ENCODE peak calls at places on chromosomes 5 and 9, in seven cellular contexts. One of them, this sample, is unnamed.

GRCh38 chr5:10729320-10730133 is 31.5 kb downstream of the DAP start:
- DNase-seq in mesenchymal stem cell: no peak
- DNase-seq in neuronal stem cell: no peak
- DNase-seq in H9: no peak
- DNase-seq in IMR-90: no peak
- DNase-seq in H1: no peak
- DNase-seq in trophoblast cell: no peak
- DNase-seq in this sample: peak

GRCh38 chr9:69253057-69253456 is 72.0 kb upstream of the ENTREP1 start:
- DNase-seq in mesenchymal stem cell: no peak
- DNase-seq in neuronal stem cell: no peak
- DNase-seq in H9: no peak
- DNase-seq in IMR-90: peak
- DNase-seq in H1: no peak
- DNase-seq in trophoblast cell: no peak
- DNase-seq in this sample: no peak

GRCh38 chr5:127892467-127893207 is 189.4 kb downstream of the CCDC192 start:
- DNase-seq in mesenchymal stem cell: peak
- DNase-seq in neuronal stem cell: no peak
- DNase-seq in H9: no peak
- DNase-seq in IMR-90: peak
- DNase-seq in H1: no peak
- DNase-seq in trophoblast cell: no peak
- DNase-seq in this sample: no peak

GRCh38 chr9:123406016-123406415 is 50.0 kb downstream of the CRB2 start:
- DNase-seq in mesenchymal stem cell: no peak
- DNase-seq in neuronal stem cell: no peak
- DNase-seq in H9: no peak
- DNase-seq in IMR-90: no peak
- DNase-seq in H1: no peak
- DNase-seq in trophoblast cell: peak
- DNase-seq in this sample: no peak

GRCh38 chr5:41973887-41974286 is 48.8 kb downstream of the FBXO4 start:
- DNase-seq in mesenchymal stem cell: no peak
- DNase-seq in neuronal stem cell: no peak
- DNase-seq in H9: no peak
- DNase-seq in IMR-90: no peak
- DNase-seq in H1: no peak
- DNase-seq in trophoblast cell: no peak
- DNase-seq in this sample: no peak

GRCh38 chr9:128168731-128169308 is 8.8 kb downstream of the BBLN start:
- DNase-seq in mesenchymal stem cell: no peak
- DNase-seq in neuronal stem cell: no peak
- DNase-seq in H9: no peak
- DNase-seq in IMR-90: no peak
- DNase-seq in H1: no peak
- DNase-seq in trophoblast cell: no peak
- DNase-seq in this sample: no peak

GRCh38 chr9:26955222-26955903 is 849 bp upstream of the IFT74 start:
- DNase-seq in mesenchymal stem cell: peak
- DNase-seq in neuronal stem cell: no peak
- DNase-seq in H9: no peak
- DNase-seq in IMR-90: no peak
- DNase-seq in H1: no peak
- DNase-seq in trophoblast cell: no peak
- DNase-seq in this sample: peak

GRCh38 chr5:56564451-56565223 is 250.7 kb upstream of the MAP3K1 start:
- DNase-seq in mesenchymal stem cell: peak
- DNase-seq in neuronal stem cell: no peak
- DNase-seq in H9: no peak
- DNase-seq in IMR-90: peak
- DNase-seq in H1: no peak
- DNase-seq in trophoblast cell: no peak
- DNase-seq in this sample: no peak

GRCh38 chr5:139138109-139138508 is 60.1 kb downstream of the SIL1 start:
- DNase-seq in mesenchymal stem cell: peak
- DNase-seq in neuronal stem cell: no peak
- DNase-seq in H9: no peak
- DNase-seq in IMR-90: peak
- DNase-seq in H1: no peak
- DNase-seq in trophoblast cell: peak
- DNase-seq in this sample: no peak

GRCh38 chr5:67100301-67100700 is 96.3 kb downstream of the CD180 start:
- DNase-seq in mesenchymal stem cell: no peak
- DNase-seq in neuronal stem cell: no peak
- DNase-seq in H9: no peak
- DNase-seq in IMR-90: no peak
- DNase-seq in H1: no peak
- DNase-seq in trophoblast cell: no peak
- DNase-seq in this sample: no peak

GRCh38 chr5:65742565-65743231 is 20.7 kb downstream of the NLN start:
- DNase-seq in mesenchymal stem cell: peak
- DNase-seq in neuronal stem cell: no peak
- DNase-seq in H9: no peak
- DNase-seq in IMR-90: peak
- DNase-seq in H1: no peak
- DNase-seq in trophoblast cell: no peak
- DNase-seq in this sample: peak

GRCh38 chr5:158463971-158464370 is 605.0 kb upstream of the CLINT1 start:
- DNase-seq in mesenchymal stem cell: no peak
- DNase-seq in neuronal stem cell: no peak
- DNase-seq in H9: no peak
- DNase-seq in IMR-90: peak
- DNase-seq in H1: no peak
- DNase-seq in trophoblast cell: no peak
- DNase-seq in this sample: no peak

GRCh38 chr5:107672212-107673105 is 1.7 kb upstream of the EFNA5 start:
- DNase-seq in mesenchymal stem cell: peak
- DNase-seq in neuronal stem cell: peak
- DNase-seq in H9: peak
- DNase-seq in IMR-90: peak
- DNase-seq in H1: peak
- DNase-seq in trophoblast cell: peak
- DNase-seq in this sample: peak

GRCh38 chr5:14424011-14424685 is 157.4 kb upstream of the OTULINL start:
- DNase-seq in mesenchymal stem cell: no peak
- DNase-seq in neuronal stem cell: no peak
- DNase-seq in H9: no peak
- DNase-seq in IMR-90: no peak
- DNase-seq in H1: no peak
- DNase-seq in trophoblast cell: no peak
- DNase-seq in this sample: no peak

GRCh38 chr9:113668057-113668456 is 204.5 kb downstream of the RGS3 start:
- DNase-seq in mesenchymal stem cell: no peak
- DNase-seq in neuronal stem cell: no peak
- DNase-seq in H9: no peak
- DNase-seq in IMR-90: no peak
- DNase-seq in H1: no peak
- DNase-seq in trophoblast cell: no peak
- DNase-seq in this sample: no peak

GRCh38 chr9:83336696-83337095 is 201.5 kb downstream of the FRMD3 start:
- DNase-seq in mesenchymal stem cell: no peak
- DNase-seq in neuronal stem cell: no peak
- DNase-seq in H9: no peak
- DNase-seq in IMR-90: no peak
- DNase-seq in H1: no peak
- DNase-seq in trophoblast cell: no peak
- DNase-seq in this sample: peak

GRCh38 chr5:145471831-145472616 is 363.1 kb downstream of the PRELID2 start:
- DNase-seq in mesenchymal stem cell: no peak
- DNase-seq in neuronal stem cell: peak
- DNase-seq in H9: no peak
- DNase-seq in IMR-90: peak
- DNase-seq in H1: no peak
- DNase-seq in trophoblast cell: no peak
- DNase-seq in this sample: peak

GRCh38 chr5:91797581-91797980 is 414.5 kb upstream of the ARRDC3 start:
- DNase-seq in mesenchymal stem cell: no peak
- DNase-seq in neuronal stem cell: no peak
- DNase-seq in H9: no peak
- DNase-seq in IMR-90: no peak
- DNase-seq in H1: no peak
- DNase-seq in trophoblast cell: no peak
- DNase-seq in this sample: peak

GRCh38 chr5:58153255-58153654 is 306.6 kb downstream of the PLK2 start:
- DNase-seq in mesenchymal stem cell: no peak
- DNase-seq in neuronal stem cell: no peak
- DNase-seq in H9: no peak
- DNase-seq in IMR-90: peak
- DNase-seq in H1: no peak
- DNase-seq in trophoblast cell: no peak
- DNase-seq in this sample: no peak

GRCh38 chr9:2053883-2054845 is 39.0 kb downstream of the SMARCA2 start:
- DNase-seq in mesenchymal stem cell: peak
- DNase-seq in neuronal stem cell: no peak
- DNase-seq in H9: no peak
- DNase-seq in IMR-90: peak
- DNase-seq in H1: no peak
- DNase-seq in trophoblast cell: no peak
- DNase-seq in this sample: no peak

GRCh38 chr9:133987946-133988665 is 4.0 kb downstream of the VAV2 start:
- DNase-seq in mesenchymal stem cell: no peak
- DNase-seq in neuronal stem cell: no peak
- DNase-seq in H9: no peak
- DNase-seq in IMR-90: no peak
- DNase-seq in H1: no peak
- DNase-seq in trophoblast cell: no peak
- DNase-seq in this sample: no peak

GRCh38 chr9:13939129-13939528 is 374.8 kb downstream of the NFIB start:
- DNase-seq in mesenchymal stem cell: peak
- DNase-seq in neuronal stem cell: no peak
- DNase-seq in H9: no peak
- DNase-seq in IMR-90: peak
- DNase-seq in H1: no peak
- DNase-seq in trophoblast cell: no peak
- DNase-seq in this sample: no peak
- H3K9ac ChIP-seq in mesenchymal stem cell: peak
- H3K9ac ChIP-seq in neuronal stem cell: no peak
- H3K9ac ChIP-seq in H9: no peak
- H3K9ac ChIP-seq in IMR-90: no peak
- H3K9ac ChIP-seq in H1: no peak
- H3K9ac ChIP-seq in trophoblast cell: no peak
- H3K9ac ChIP-seq in this sample: no peak

GRCh38 chr9:135804588-135805421 is 102.5 kb downstream of the CAMSAP1 start:
- DNase-seq in mesenchymal stem cell: peak
- DNase-seq in neuronal stem cell: no peak
- DNase-seq in H9: peak
- DNase-seq in IMR-90: peak
- DNase-seq in H1: no peak
- DNase-seq in trophoblast cell: no peak
- DNase-seq in this sample: peak

GRCh38 chr9:135803441-135803840 is 101.5 kb downstream of the KCNT1 start:
- DNase-seq in mesenchymal stem cell: no peak
- DNase-seq in neuronal stem cell: no peak
- DNase-seq in H9: no peak
- DNase-seq in IMR-90: no peak
- DNase-seq in H1: no peak
- DNase-seq in trophoblast cell: no peak
- DNase-seq in this sample: no peak

GRCh38 chr9:135801070-135801469 is 99.1 kb downstream of the KCNT1 start:
- DNase-seq in mesenchymal stem cell: no peak
- DNase-seq in neuronal stem cell: no peak
- DNase-seq in H9: no peak
- DNase-seq in IMR-90: no peak
- DNase-seq in H1: no peak
- DNase-seq in trophoblast cell: no peak
- DNase-seq in this sample: no peak

GRCh38 chr9:135805422-135806022 is 101.8 kb downstream of the CAMSAP1 start:
- DNase-seq in mesenchymal stem cell: no peak
- DNase-seq in neuronal stem cell: no peak
- DNase-seq in H9: peak
- DNase-seq in IMR-90: no peak
- DNase-seq in H1: no peak
- DNase-seq in trophoblast cell: no peak
- DNase-seq in this sample: no peak

GRCh38 chr9:135802876-135803419 is 101.0 kb downstream of the KCNT1 start:
- DNase-seq in mesenchymal stem cell: no peak
- DNase-seq in neuronal stem cell: no peak
- DNase-seq in H9: no peak
- DNase-seq in IMR-90: no peak
- DNase-seq in H1: no peak
- DNase-seq in trophoblast cell: no peak
- DNase-seq in this sample: no peak
- H2BK5ac ChIP-seq in mesenchymal stem cell: no peak
- H2BK5ac ChIP-seq in neuronal stem cell: peak
- H2BK5ac ChIP-seq in H9: no peak
- H2BK5ac ChIP-seq in IMR-90: no peak
- H2BK5ac ChIP-seq in H1: peak
- H2BK5ac ChIP-seq in trophoblast cell: no peak
- H2BK5ac ChIP-seq in this sample: no peak

GRCh38 chr5:59795141-59795540 is 98.4 kb downstream of the PDE4D start:
- DNase-seq in mesenchymal stem cell: no peak
- DNase-seq in neuronal stem cell: no peak
- DNase-seq in H9: no peak
- DNase-seq in IMR-90: no peak
- DNase-seq in H1: no peak
- DNase-seq in trophoblast cell: no peak
- DNase-seq in this sample: no peak

GRCh38 chr5:59800375-59800893 is 93.1 kb downstream of the PDE4D start:
- DNase-seq in mesenchymal stem cell: no peak
- DNase-seq in neuronal stem cell: no peak
- DNase-seq in H9: no peak
- DNase-seq in IMR-90: no peak
- DNase-seq in H1: peak
- DNase-seq in trophoblast cell: no peak
- DNase-seq in this sample: peak

GRCh38 chr5:59798862-59799667 is 94.5 kb downstream of the PDE4D start:
- DNase-seq in mesenchymal stem cell: peak
- DNase-seq in neuronal stem cell: no peak
- DNase-seq in H9: no peak
- DNase-seq in IMR-90: no peak
- DNase-seq in H1: no peak
- DNase-seq in trophoblast cell: no peak
- DNase-seq in this sample: no peak

GRCh38 chr5:59799668-59800374 is 93.7 kb downstream of the PDE4D start:
- DNase-seq in mesenchymal stem cell: peak
- DNase-seq in neuronal stem cell: peak
- DNase-seq in H9: no peak
- DNase-seq in IMR-90: peak
- DNase-seq in H1: no peak
- DNase-seq in trophoblast cell: peak
- DNase-seq in this sample: peak
- H3K9ac ChIP-seq in mesenchymal stem cell: peak
- H3K9ac ChIP-seq in neuronal stem cell: no peak
- H3K9ac ChIP-seq in H9: no peak
- H3K9ac ChIP-seq in IMR-90: no peak
- H3K9ac ChIP-seq in H1: no peak
- H3K9ac ChIP-seq in trophoblast cell: no peak
- H3K9ac ChIP-seq in this sample: no peak

DNA sequence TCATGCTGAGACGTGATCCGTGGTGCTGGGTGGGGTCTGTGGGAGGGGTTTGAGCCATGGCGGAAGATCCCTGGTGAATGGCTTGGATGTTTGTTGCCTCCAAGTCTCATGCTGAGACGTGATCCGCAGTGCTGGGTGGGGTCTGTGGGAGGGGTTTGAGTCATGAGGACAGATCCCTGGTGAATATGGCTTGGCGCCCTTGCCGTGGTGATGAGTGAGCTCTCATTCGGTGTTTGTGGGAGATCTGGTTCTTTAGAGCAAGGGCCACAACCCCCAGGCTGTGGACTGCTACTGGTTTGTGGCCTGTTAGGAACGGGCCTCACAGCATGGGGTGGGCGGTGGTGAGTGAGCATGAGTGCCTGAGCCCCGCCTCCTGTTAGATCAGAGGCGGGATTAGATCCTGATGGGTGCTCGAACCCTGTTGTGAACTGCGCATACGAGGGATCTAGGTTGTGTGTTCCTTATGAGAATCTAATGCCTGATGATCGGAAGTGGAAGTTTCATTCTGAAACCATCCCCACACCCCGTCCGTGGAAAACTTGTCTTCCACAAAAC is 31.2 kb downstream of the NKD2 start:
- DNase-seq in mesenchymal stem cell: no peak
- DNase-seq in neuronal stem cell: no peak
- DNase-seq in H9: no peak
- DNase-seq in IMR-90: no peak
- DNase-seq in H1: no peak
- DNase-seq in trophoblast cell: no peak
- DNase-seq in this sample: no peak
- H2BK5ac ChIP-seq in mesenchymal stem cell: no peak
- H2BK5ac ChIP-seq in neuronal stem cell: no peak
- H2BK5ac ChIP-seq in H9: no peak
- H2BK5ac ChIP-seq in IMR-90: no peak
- H2BK5ac ChIP-seq in H1: no peak
- H2BK5ac ChIP-seq in trophoblast cell: no peak
- H2BK5ac ChIP-seq in this sample: no peak